ENCODE peak calls at places on chromosomes 1 and 21, in ten cellular contexts. W is cardiac muscle cell, Y is upper lobe of right lung, L is tibial nerve, H is SK-N-SH, A is sigmoid colon, K is endodermal cell, Q is prostate gland, C is fibroblast of lung, G is suprapubic skin. M is an unnamed sample.
A peak's percentile ranks its signal among the peaks of the same experiment; 100 is the strongest.

GRCh38 chr1:40815420-40815819 is 31.8 kb downstream of the KCNQ4 start:
- DNase-seq in C (no peak), H (no peak), L (no peak), K (no peak), G (no peak), A (no peak), Q (no peak), Y (no peak), W (no peak), M (no peak)

GRCh38 chr1:32965251-32965643 is 638 bp upstream of the RNF19B start:
- DNase-seq in Q (no peak), H (no peak), L (no peak), Y (no peak), G (no peak), A (no peak), C (no peak), K (no peak), W (no peak), M (no peak)

GRCh38 chr21:32771134-32771523 is 426 bp downstream of the PAXBP1 start:
- DNase-seq in L (peak; percentile 18), Y (peak; percentile 85), W (peak; percentile 65), G (peak; percentile 81), H (peak; percentile 80), Q (peak; percentile 30), A (peak; percentile 84), K (peak; percentile 82), C (peak; percentile 60), M (no peak)

GRCh38 chr21:29762570-29763082 is 177.2 kb downstream of the GRIK1 start:
- DNase-seq in C (no peak), H (no peak), L (no peak), W (no peak), A (no peak), Q (no peak), Y (no peak), G (no peak), K (no peak), M (no peak)

GRCh38 chr1:14539953-14540563 is 58.4 kb upstream of the KAZN start:
- DNase-seq in G (no peak), Q (no peak), K (no peak), H (no peak), L (no peak), W (no peak), A (no peak), Y (no peak), C (no peak), M (no peak)

GRCh38 chr1:117370509-117370908 is 3.3 kb downstream of the MAN1A2 start:
- DNase-seq in L (no peak), W (no peak), Y (no peak), Q (no peak), H (no peak), G (no peak), A (no peak), K (no peak), C (no peak), M (no peak)

GRCh38 chr1:55477953-55478352 is 262.8 kb upstream of the USP24 start:
- DNase-seq in W (no peak), L (no peak), Y (no peak), H (no peak), Q (no peak), A (no peak), C (no peak), K (no peak), G (no peak), M (no peak)

GRCh38 chr1:160219062-160219929 is 14.1 kb downstream of the PEA15 start:
- DNase-seq in Q (peak; percentile 39), H (peak; percentile 55), C (peak; percentile 65), K (peak; percentile 82), G (no peak), W (peak; percentile 78), L (no peak), Y (no peak), A (peak; percentile 81), M (peak; percentile 65)

GRCh38 chr21:44253832-44254700 is 7.6 kb downstream of the DNMT3L start:
- DNase-seq in C (no peak), K (no peak), Q (no peak), A (peak; percentile 47), L (no peak), H (no peak), Y (no peak), G (peak; percentile 58), W (no peak), M (peak; percentile 37)

GRCh38 chr1:115332813-115333608 is 5.0 kb downstream of the NGF start:
- DNase-seq in H (no peak), Q (no peak), Y (no peak), W (peak; percentile 87), G (peak; percentile 74), C (peak; percentile 79), A (peak; percentile 82), L (peak; percentile 55), K (no peak), M (no peak)

GRCh38 chr1:56709269-56709880 is 64.3 kb downstream of the PRKAA2 start:
- DNase-seq in C (peak; percentile 51), A (no peak), K (no peak), G (no peak), Y (no peak), W (peak; percentile 68), L (no peak), Q (peak; percentile 36), H (peak; percentile 32), M (no peak)

GRCh38 chr1:48332115-48332514 is 109.6 kb downstream of the SLC5A9 start:
- DNase-seq in Y (no peak), W (no peak), G (no peak), H (no peak), A (no peak), Q (no peak), K (no peak), L (no peak), C (no peak), M (no peak)

GRCh38 chr1:67306547-67306946 is 1.1 kb upstream of the IL12RB2 start:
- DNase-seq in L (no peak), G (no peak), Q (no peak), A (no peak), Y (no peak), H (no peak), W (no peak), K (no peak), C (no peak), M (no peak)
- H3K4me3 ChIP-seq in L (no peak overlapping the region), G (no peak overlapping the region), Q (no peak overlapping the region), A (no peak overlapping the region), Y (no peak overlapping the region), H (no peak overlapping the region), W (no peak overlapping the region), K (no peak overlapping the region), C (no peak overlapping the region), M (no peak overlapping the region)

GRCh38 chr1:12053752-12054548 is 9.2 kb upstream of the TNFRSF8 start:
- DNase-seq in K (no peak), C (no peak), H (no peak), L (no peak), Y (no peak), W (no peak), G (no peak), Q (no peak), A (no peak), M (no peak)
- H3K27ac ChIP-seq in K (peak overlapping the region; percentile 67), C (no peak overlapping the region), H (peak overlapping the region; percentile 17), L (no peak overlapping the region), Y (no peak overlapping the region), W (no peak overlapping the region), G (no peak overlapping the region), Q (no peak overlapping the region), A (no peak overlapping the region), M (no peak overlapping the region)

DNA sequence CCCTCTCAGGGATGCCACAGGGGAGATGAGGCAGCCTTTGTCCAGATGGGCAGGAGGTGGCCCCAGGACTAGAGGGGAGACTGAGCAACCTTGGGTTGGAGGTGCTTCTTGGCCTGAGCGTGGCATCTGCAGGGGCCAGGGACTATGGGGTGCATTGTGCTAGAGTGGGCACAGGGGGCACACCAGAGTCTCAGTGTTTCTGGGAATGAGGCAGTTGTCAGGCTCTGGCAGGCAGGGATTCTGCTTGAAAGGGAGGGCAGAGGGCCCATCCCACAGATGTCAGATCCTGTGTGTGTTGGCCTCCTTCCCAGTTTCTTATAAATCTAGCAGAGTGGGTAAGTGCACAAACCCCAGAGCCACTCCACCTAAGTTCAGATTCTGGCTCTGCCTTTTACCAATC is 13.7 kb downstream of the LGR6 start:
- DNase-seq in G (no peak), Q (peak; percentile 64), W (peak; percentile 86), C (peak; percentile 77), A (no peak), H (peak; percentile 89), Y (no peak), K (peak; percentile 67), L (no peak), M (no peak)
- TF ChIP-seq CTCF in G (no peak), Q (no peak), W (peak; percentile 30), C (peak; percentile 22), A (no peak), H (peak; percentile 55), Y (no peak), K (peak; percentile 45), L (no peak), M (no peak)

GRCh38 chr1:64539808-64540207 is 69.9 kb downstream of the CACHD1 start:
- DNase-seq in H (no peak), L (peak; percentile 45), W (peak; percentile 87), C (peak; percentile 68), A (peak; percentile 79), G (peak; percentile 73), Y (no peak), Q (peak; percentile 26), K (no peak), M (no peak)
- H3K4me3 ChIP-seq in H (peak overlapping the region; percentile 36), L (no peak overlapping the region), W (no peak overlapping the region), C (no peak overlapping the region), A (no peak overlapping the region), G (peak overlapping the region; percentile 27), Y (peak overlapping the region; percentile 27), Q (no peak overlapping the region), K (no peak overlapping the region), M (no peak overlapping the region)

GRCh38 chr1:46718727-46719622 is at the start of gene EFCAB14:
- DNase-seq in K (peak; percentile 99), H (peak; percentile 98), L (peak; percentile 91), Y (peak; percentile 99), W (peak; percentile 93), Q (peak; percentile 96), C (peak; percentile 90), G (peak; percentile 97), A (peak; percentile 97), M (peak; percentile 92)

GRCh38 chr1:46719689-46720088 is 775 bp upstream of the EFCAB14 start:
- DNase-seq in A (no peak), Y (no peak), Q (peak; percentile 26), H (no peak), C (no peak), K (no peak), L (no peak), G (no peak), W (no peak), M (no peak)

GRCh38 chr1:46721204-46721603 is 2.3 kb upstream of the EFCAB14 start:
- DNase-seq in H (no peak), G (no peak), C (no peak), W (no peak), Q (no peak), Y (no peak), A (no peak), K (no peak), L (no peak), M (no peak)

GRCh38 chr1:46723901-46724300 is 5.0 kb upstream of the EFCAB14 start:
- DNase-seq in L (no peak), G (no peak), Y (no peak), W (no peak), Q (no peak), K (no peak), H (no peak), A (no peak), C (no peak), M (no peak)

GRCh38 chr1:46721806-46722205 is 2.9 kb upstream of the EFCAB14 start:
- DNase-seq in G (no peak), H (no peak), W (no peak), Q (no peak), L (no peak), A (no peak), C (no peak), Y (no peak), K (no peak), M (no peak)
- H3K27ac ChIP-seq in G (no peak overlapping the region), H (no peak overlapping the region), W (no peak overlapping the region), Q (no peak overlapping the region), L (no peak overlapping the region), A (no peak overlapping the region), C (no peak overlapping the region), Y (no peak overlapping the region), K (no peak overlapping the region), M (no peak overlapping the region)